ENCODE peak calls at places on chromosomes 6 and 20, in ten cellular contexts. T is dorsolateral prefrontal cortex, S is epithelial cell of esophagus, Y is MCF 10A, C is cardiac muscle cell, W is fibroblast of mammary gland, N is stomach, Z is GM12865, D is progenitor cell of endocrine pancreas, B is right lobe of liver. X is an unnamed sample.

GRCh38 chr6:83008631-83009030 is 57.0 kb downstream of the UBE3D start:
- DNase-seq in T (no peak), S (no peak), Y (no peak), C (no peak), W (no peak), N (no peak), Z (no peak), D (no peak), B (no peak), X (no peak)

GRCh38 chr6:142421285-142422202 is 119.7 kb downstream of the ADGRG6 start:
- DNase-seq in T (no peak), S (no peak), Y (no peak), C (no peak), W (peak; percentile 28), N (no peak), Z (no peak), D (no peak), B (no peak), X (no peak)

GRCh38 chr6:134247271-134247833 is 70.6 kb downstream of the SGK1 start:
- DNase-seq in T (no peak), S (peak; percentile 79), Y (no peak), C (no peak), W (no peak), N (no peak), Z (peak; percentile 95), D (no peak), B (no peak), X (no peak)

GRCh38 chr20:64220891-64221527 is 34.5 kb upstream of the PCMTD2 start:
- DNase-seq in T (no peak), S (no peak), Y (no peak), C (no peak), W (no peak), N (no peak), Z (no peak), D (no peak), B (no peak), X (no peak)

GRCh38 chr6:37426945-37427510 is 6.0 kb upstream of the CMTR1 start:
- DNase-seq in T (no peak), S (no peak), Y (no peak), C (no peak), W (peak; percentile 37), N (no peak), Z (no peak), D (no peak), B (no peak), X (no peak)

GRCh38 chr6:31900917-31901414 is 920 bp downstream of the ZBTB12 start:
- DNase-seq in T (peak; percentile 24), S (peak; percentile 29), Y (no peak), C (no peak), W (no peak), N (no peak), Z (no peak), D (no peak), B (peak; percentile 61), X (no peak)

GRCh38 chr20:2544211-2544610 is 7.8 kb downstream of the TMC2 start:
- DNase-seq in T (no peak), S (peak; percentile 12), Y (no peak), C (no peak), W (peak; percentile 19), N (no peak), Z (no peak), D (no peak), B (no peak), X (no peak)

GRCh38 chr6:79391511-79391910 is 145.7 kb downstream of the LCA5 start:
- DNase-seq in T (no peak), S (no peak), Y (no peak), C (no peak), W (no peak), N (no peak), Z (no peak), D (no peak), B (no peak), X (no peak)

DNA sequence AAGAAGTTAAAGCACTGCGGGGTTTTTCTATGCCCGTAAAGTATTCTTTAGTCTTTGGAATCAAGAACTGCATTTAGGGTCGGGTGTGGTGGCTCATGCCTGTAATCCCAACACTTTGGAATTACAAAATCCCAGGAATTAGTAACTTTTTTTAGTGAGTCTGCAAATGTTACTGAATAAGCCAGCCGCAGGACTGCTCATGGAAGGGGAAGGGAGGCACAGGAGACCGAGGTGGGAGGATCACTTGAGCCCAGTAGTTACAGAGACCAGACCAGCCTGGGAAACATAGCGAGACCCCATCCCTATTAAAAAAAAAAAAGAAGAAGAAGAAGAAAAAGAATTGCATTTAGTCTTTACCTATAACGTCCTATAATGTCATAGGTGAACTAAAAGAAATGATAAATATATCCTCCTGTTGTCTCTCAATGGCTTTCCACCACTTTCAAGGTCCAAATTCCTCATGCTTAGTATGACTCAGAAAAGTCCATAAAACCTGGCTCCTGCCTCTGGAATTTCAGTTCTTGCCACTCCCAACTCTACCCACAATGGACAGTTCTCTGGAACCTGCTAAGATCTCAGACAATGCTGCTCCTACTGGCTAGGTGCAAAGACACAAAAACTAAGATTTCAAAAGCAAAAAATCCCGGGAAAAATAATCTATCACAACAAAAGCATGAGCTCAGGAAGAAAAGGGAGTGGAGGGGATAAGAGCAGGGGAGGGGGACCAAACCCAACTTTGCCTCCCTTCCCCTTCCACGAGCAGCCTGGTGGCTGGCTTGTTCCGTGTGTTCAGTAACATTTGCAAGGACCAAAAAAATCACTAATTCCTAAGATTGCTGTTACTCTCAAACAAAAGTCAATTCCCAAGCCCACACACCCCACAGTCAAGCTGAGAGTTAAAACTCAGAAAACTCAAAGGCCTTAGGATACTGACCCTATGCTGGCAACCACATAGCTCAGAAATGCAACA is 39.0 kb downstream of the B4GALT5 start:
- DNase-seq in T (no peak), S (peak; percentile 59), Y (peak; percentile 76), C (peak; percentile 57), W (peak; percentile 50), N (no peak), Z (no peak), D (no peak), B (no peak), X (no peak)
- TF ChIP-seq CTCF in T (no peak), S (no peak), Y (no peak), C (peak; percentile 4), W (no peak), N (no peak), Z (no peak), D (no peak), B (peak; percentile 6), X (no peak)

DNA sequence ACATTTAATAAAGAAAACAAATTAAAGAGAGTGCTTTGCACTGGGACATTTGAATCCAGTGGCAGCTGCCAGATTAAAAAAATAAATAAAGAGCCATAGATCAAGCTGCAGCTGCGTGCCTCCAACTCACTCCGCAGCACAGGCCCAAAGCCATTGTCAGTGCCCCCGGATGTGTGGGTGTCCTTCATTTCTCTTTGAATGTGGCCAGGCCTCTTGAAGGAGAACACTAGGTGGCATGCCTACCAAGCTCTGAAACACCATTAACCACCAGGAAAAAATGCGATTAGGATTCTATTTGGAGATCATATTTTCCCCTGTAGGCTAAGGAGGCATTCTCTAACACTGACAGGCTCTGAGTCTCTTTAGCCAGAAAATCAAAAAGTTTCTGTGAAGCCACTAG is 549.8 kb downstream of the PRKN start:
- DNase-seq in T (no peak), S (no peak), Y (peak; percentile 10), C (peak; percentile 25), W (peak; percentile 49), N (no peak), Z (no peak), D (no peak), B (no peak), X (no peak)
- TF ChIP-seq CTCF in T (peak; percentile 58), S (no peak), Y (peak; percentile 12), C (peak; percentile 26), W (peak; percentile 49), N (peak; percentile 13), Z (no peak), D (no peak), B (peak; percentile 21), X (peak; percentile 85)

DNA sequence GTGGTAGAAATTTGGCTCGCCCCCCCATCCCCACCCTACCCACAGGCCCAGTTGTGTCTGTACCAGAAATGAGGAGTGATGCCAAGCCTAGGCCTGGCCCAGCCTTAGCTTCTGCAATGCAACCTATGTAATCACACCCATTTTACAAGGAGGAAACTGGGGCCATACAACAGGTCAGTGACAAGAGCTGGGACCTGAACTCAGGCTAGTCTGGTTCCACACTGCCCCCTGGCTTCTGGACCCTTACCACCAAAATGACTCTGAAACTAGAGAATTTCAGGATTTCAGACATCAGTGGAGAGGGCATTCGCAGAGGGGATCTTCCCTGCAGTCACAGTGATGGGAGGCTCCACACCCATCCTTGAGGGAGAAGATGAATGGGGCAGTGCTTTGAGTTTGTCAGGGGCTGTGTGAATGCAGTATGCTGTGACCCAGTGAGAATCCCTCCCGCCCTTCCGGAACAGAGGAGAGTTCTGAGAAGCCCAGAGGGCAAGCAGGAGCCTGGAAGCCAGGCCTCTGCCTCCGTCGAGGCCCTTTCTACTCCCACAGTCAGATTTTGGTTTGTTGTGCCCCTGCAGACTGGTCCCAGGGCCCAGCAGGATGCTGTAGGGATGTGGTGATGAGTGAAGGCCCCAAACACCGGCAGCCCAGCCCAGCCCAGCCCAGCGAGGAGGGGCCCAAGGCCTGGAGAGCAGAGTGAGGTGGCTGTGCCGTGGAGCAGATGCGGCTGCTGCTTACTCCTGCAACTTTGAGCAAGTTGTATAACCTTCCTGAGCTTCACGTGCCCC is 48.1 kb upstream of the MYL9 start:
- DNase-seq in T (no peak), S (no peak), Y (no peak), C (no peak), W (no peak), N (no peak), Z (no peak), D (no peak), B (no peak), X (no peak)
- TF ChIP-seq CTCF in T (peak; percentile 13), S (no peak), Y (peak; percentile 20), C (peak; percentile 20), W (peak; percentile 33), N (no peak), Z (peak; percentile 15), D (peak; percentile 35), B (peak; percentile 15), X (peak; percentile 40)

GRCh38 chr20:41245086-41245707 is 72.3 kb downstream of the ZHX3 start:
- DNase-seq in T (peak; percentile 59), S (peak; percentile 33), Y (peak; percentile 31), C (peak; percentile 54), W (peak; percentile 52), N (no peak), Z (peak; percentile 4), D (no peak), B (no peak), X (no peak)

GRCh38 chr20:41248371-41249024 is 69.0 kb downstream of the ZHX3 start:
- DNase-seq in T (peak; percentile 41), S (no peak), Y (peak; percentile 74), C (peak; percentile 92), W (peak; percentile 97), N (no peak), Z (no peak), D (no peak), B (peak; percentile 47), X (no peak)

GRCh38 chr20:41247523-41248370 is 69.8 kb downstream of the ZHX3 start:
- DNase-seq in T (no peak), S (no peak), Y (no peak), C (no peak), W (no peak), N (no peak), Z (no peak), D (no peak), B (no peak), X (no peak)

GRCh38 chr20:41249371-41249770 is 68.2 kb downstream of the ZHX3 start:
- DNase-seq in T (peak; percentile 53), S (peak; percentile 92), Y (peak; percentile 82), C (peak; percentile 94), W (peak; percentile 95), N (no peak), Z (peak; percentile 52), D (no peak), B (no peak), X (no peak)

DNA sequence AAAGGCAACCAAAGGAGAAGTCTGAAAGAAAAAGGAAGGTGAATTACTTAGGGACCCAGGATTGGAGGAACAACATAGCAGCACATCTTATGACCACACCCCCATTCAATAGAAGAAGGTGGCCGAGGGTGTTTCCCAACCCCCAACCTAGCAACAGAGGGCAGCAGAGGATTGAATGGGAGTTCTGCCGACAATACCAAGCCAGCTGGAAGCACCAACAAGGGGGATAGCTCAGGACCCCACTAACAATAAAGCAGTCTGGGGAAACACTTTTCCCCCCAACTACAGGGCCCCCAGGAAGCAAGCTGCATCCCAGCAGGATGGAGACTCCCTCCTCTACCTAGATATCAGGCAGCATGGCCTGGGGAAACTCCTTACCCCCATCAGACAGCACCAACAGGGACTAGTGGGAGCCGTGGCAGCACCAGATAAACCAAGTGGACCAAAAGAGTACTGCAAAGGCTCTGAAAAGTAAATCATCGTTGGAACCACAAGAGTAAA is 67.7 kb downstream of the ZHX3 start:
- DNase-seq in T (no peak), S (peak; percentile 34), Y (peak; percentile 60), C (peak; percentile 69), W (peak; percentile 74), N (no peak), Z (peak; percentile 35), D (no peak), B (no peak), X (no peak)
- TF ChIP-seq CTCF in T (peak; percentile 28), S (peak; percentile 12), Y (peak; percentile 21), C (peak; percentile 31), W (peak; percentile 36), N (no peak), Z (peak; percentile 8), D (peak; percentile 35), B (no peak), X (peak; percentile 45)

X was measured in osteocyte.